ENCODE peak calls at places on chromosomes 7 and 10, in four cellular contexts. One of them, this sample, is unnamed.

GRCh38 chr10:27695704-27696103 is 49.9 kb downstream of the MKX start:
- DNase-seq in WTC11: no peak
- DNase-seq in SK-N-SH: no peak
- DNase-seq in GM12878: no peak
- DNase-seq in this sample: no peak

GRCh38 chr10:132798403-132798802 is 12.5 kb upstream of the NKX6-2 start:
- DNase-seq in WTC11: no peak
- DNase-seq in SK-N-SH: no peak
- DNase-seq in GM12878: no peak
- DNase-seq in this sample: no peak

GRCh38 chr10:75853085-75853484 is 421.7 kb downstream of the LRMDA start:
- DNase-seq in WTC11: no peak
- DNase-seq in SK-N-SH: no peak
- DNase-seq in GM12878: no peak
- DNase-seq in this sample: peak

GRCh38 chr7:80637911-80638765 is at the start of gene CD36:
- DNase-seq in WTC11: no peak
- DNase-seq in SK-N-SH: no peak
- DNase-seq in GM12878: peak
- DNase-seq in this sample: no peak

GRCh38 chr7:81736088-81736487 is 33.8 kb downstream of the HGF start:
- DNase-seq in WTC11: no peak
- DNase-seq in SK-N-SH: no peak
- DNase-seq in GM12878: no peak
- DNase-seq in this sample: no peak

GRCh38 chr10:43683451-43684197 is 34.9 kb upstream of the ZNF32 start:
- DNase-seq in WTC11: peak
- DNase-seq in SK-N-SH: peak
- DNase-seq in GM12878: no peak
- DNase-seq in this sample: peak

GRCh38 chr10:103254538-103255325 is 9.0 kb downstream of the RPEL1 start:
- DNase-seq in WTC11: no peak
- DNase-seq in SK-N-SH: no peak
- DNase-seq in GM12878: no peak
- DNase-seq in this sample: no peak

GRCh38 chr7:2172311-2173183 is 60.2 kb downstream of the MAD1L1 start:
- DNase-seq in WTC11: no peak
- DNase-seq in SK-N-SH: peak
- DNase-seq in GM12878: no peak
- DNase-seq in this sample: no peak

GRCh38 chr7:46864711-46865110 is 717.2 kb downstream of the TNS3 start:
- DNase-seq in WTC11: no peak
- DNase-seq in SK-N-SH: no peak
- DNase-seq in GM12878: no peak
- DNase-seq in this sample: no peak

GRCh38 chr10:806451-807162 is 117.1 kb upstream of the DIP2C start:
- DNase-seq in WTC11: no peak
- DNase-seq in SK-N-SH: no peak
- DNase-seq in GM12878: no peak
- DNase-seq in this sample: no peak

GRCh38 chr7:30726296-30727006 is 25.5 kb upstream of the INMT start:
- DNase-seq in WTC11: no peak
- DNase-seq in SK-N-SH: no peak
- DNase-seq in GM12878: no peak
- DNase-seq in this sample: no peak

GRCh38 chr10:44198096-44198779 is 186.7 kb downstream of the CXCL12 start:
- DNase-seq in WTC11: no peak
- DNase-seq in SK-N-SH: no peak
- DNase-seq in GM12878: no peak
- DNase-seq in this sample: no peak

GRCh38 chr10:25753776-25754175 is 180.3 kb upstream of the MYO3A start:
- DNase-seq in WTC11: no peak
- DNase-seq in SK-N-SH: no peak
- DNase-seq in GM12878: no peak
- DNase-seq in this sample: no peak

GRCh38 chr10:96133135-96133534 is 3.0 kb downstream of the ZNF518A start:
- DNase-seq in WTC11: no peak
- DNase-seq in SK-N-SH: no peak
- DNase-seq in GM12878: no peak
- DNase-seq in this sample: no peak

GRCh38 chr7:68425377-68425776 is 1172.9 kb upstream of the AUTS2 start:
- DNase-seq in WTC11: no peak
- DNase-seq in SK-N-SH: no peak
- DNase-seq in GM12878: no peak
- DNase-seq in this sample: no peak

GRCh38 chr7:34138483-34138882 is 233.1 kb downstream of the BMPER start:
- DNase-seq in WTC11: no peak
- DNase-seq in SK-N-SH: no peak
- DNase-seq in GM12878: no peak
- DNase-seq in this sample: no peak

GRCh38 chr7:11427686-11428273 is 404.2 kb downstream of the THSD7A start:
- DNase-seq in WTC11: no peak
- DNase-seq in SK-N-SH: peak
- DNase-seq in GM12878: no peak
- DNase-seq in this sample: peak

GRCh38 chr10:89346264-89346971 is 18.6 kb downstream of the IFIT3 start:
- DNase-seq in WTC11: no peak
- DNase-seq in SK-N-SH: no peak
- DNase-seq in GM12878: no peak
- DNase-seq in this sample: no peak

GRCh38 chr10:118962159-118962863 is 67.2 kb upstream of the NANOS1 start:
- DNase-seq in WTC11: no peak
- DNase-seq in SK-N-SH: no peak
- DNase-seq in GM12878: no peak
- DNase-seq in this sample: no peak

GRCh38 chr10:125273023-125273422 is 112.7 kb upstream of the CTBP2 start:
- DNase-seq in WTC11: no peak
- DNase-seq in SK-N-SH: no peak
- DNase-seq in GM12878: no peak
- DNase-seq in this sample: no peak

GRCh38 chr10:12194752-12195271 is 879 bp downstream of the NUDT5 start:
- DNase-seq in WTC11: peak
- DNase-seq in SK-N-SH: peak
- DNase-seq in GM12878: no peak
- DNase-seq in this sample: peak

GRCh38 chr7:84108119-84108518 is 86.5 kb downstream of the SEMA3A start:
- DNase-seq in WTC11: no peak
- DNase-seq in SK-N-SH: no peak
- DNase-seq in GM12878: no peak
- DNase-seq in this sample: no peak

GRCh38 chr10:70925377-70926214 is 37.2 kb upstream of the PCBD1 start:
- DNase-seq in WTC11: peak
- DNase-seq in SK-N-SH: peak
- DNase-seq in GM12878: no peak
- DNase-seq in this sample: peak

GRCh38 chr7:105917659-105918058 is 41.3 kb upstream of the ATXN7L1 start:
- DNase-seq in WTC11: no peak
- DNase-seq in SK-N-SH: no peak
- DNase-seq in GM12878: no peak
- DNase-seq in this sample: no peak

GRCh38 chr10:84063440-84063839 is 75.9 kb upstream of the GHITM start:
- DNase-seq in WTC11: no peak
- DNase-seq in SK-N-SH: no peak
- DNase-seq in GM12878: no peak
- DNase-seq in this sample: no peak

GRCh38 chr10:96685297-96685696 is 35.0 kb downstream of the PIK3AP1 start:
- DNase-seq in WTC11: no peak
- DNase-seq in SK-N-SH: no peak
- DNase-seq in GM12878: no peak
- DNase-seq in this sample: no peak

GRCh38 chr10:102726274-102726673 is 11.8 kb downstream of the SFXN2 start:
- DNase-seq in WTC11: no peak
- DNase-seq in SK-N-SH: no peak
- DNase-seq in GM12878: no peak
- DNase-seq in this sample: no peak

GRCh38 chr10:14801693-14802092 is 27.0 kb upstream of the FAM107B start:
- DNase-seq in WTC11: peak
- DNase-seq in SK-N-SH: peak
- DNase-seq in GM12878: no peak
- DNase-seq in this sample: no peak

GRCh38 chr7:25192043-25192442 is 36.2 kb downstream of the NPVF start:
- DNase-seq in WTC11: no peak
- DNase-seq in SK-N-SH: no peak
- DNase-seq in GM12878: no peak
- DNase-seq in this sample: no peak

GRCh38 chr7:75054744-75055527 is 18.7 kb downstream of the RCC1L start:
- DNase-seq in WTC11: no peak
- DNase-seq in SK-N-SH: no peak
- DNase-seq in GM12878: no peak
- DNase-seq in this sample: no peak

GRCh38 chr7:44581426-44581906 is 565 bp downstream of the TMED4 start:
- DNase-seq in WTC11: no peak
- DNase-seq in SK-N-SH: no peak
- DNase-seq in GM12878: no peak
- DNase-seq in this sample: peak

GRCh38 chr7:30731619-30732018 is 20.3 kb upstream of the INMT start:
- DNase-seq in WTC11: no peak
- DNase-seq in SK-N-SH: peak
- DNase-seq in GM12878: no peak
- DNase-seq in this sample: no peak

GRCh38 chr7:25982684-25983083 is 169.3 kb upstream of the NFE2L3 start:
- DNase-seq in WTC11: no peak
- DNase-seq in SK-N-SH: no peak
- DNase-seq in GM12878: no peak
- DNase-seq in this sample: no peak

GRCh38 chr10:131851332-131851731 is 49.5 kb upstream of the PPP2R2D start:
- DNase-seq in WTC11: no peak
- DNase-seq in SK-N-SH: no peak
- DNase-seq in GM12878: no peak
- DNase-seq in this sample: no peak

GRCh38 chr7:69801729-69802688 is 203.7 kb downstream of the AUTS2 start:
- DNase-seq in WTC11: no peak
- DNase-seq in SK-N-SH: peak
- DNase-seq in GM12878: no peak
- DNase-seq in this sample: no peak
- TF ChIP-seq USF1 in WTC11: no peak
- TF ChIP-seq USF1 in SK-N-SH: no peak
- TF ChIP-seq USF1 in GM12878: no peak
- TF ChIP-seq USF1 in this sample: no peak

DNA sequence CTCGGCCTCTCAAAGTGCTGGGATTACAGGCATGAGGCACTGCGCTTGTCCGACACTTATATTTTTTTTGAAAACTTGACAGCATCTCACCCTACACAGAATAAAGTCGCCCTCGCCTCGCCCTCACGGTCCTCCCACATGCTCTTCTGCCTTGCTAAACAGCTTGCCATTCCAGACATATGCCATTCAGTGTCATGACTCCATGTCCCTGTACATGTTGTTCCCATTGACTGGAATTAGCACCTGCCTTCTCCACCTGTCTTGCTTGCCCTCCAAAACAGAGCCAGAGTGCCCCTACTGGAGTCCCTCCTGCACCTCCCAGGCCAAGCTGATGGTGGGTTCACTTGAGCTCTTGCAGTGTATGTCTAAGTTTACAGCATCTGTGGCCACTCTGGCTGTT is 6.2 kb downstream of the NIPSNAP2 start:
- DNase-seq in WTC11: no peak
- DNase-seq in SK-N-SH: no peak
- DNase-seq in GM12878: no peak
- DNase-seq in this sample: no peak
- TF ChIP-seq USF1 in WTC11: no peak
- TF ChIP-seq USF1 in SK-N-SH: no peak
- TF ChIP-seq USF1 in GM12878: no peak
- TF ChIP-seq USF1 in this sample: no peak

GRCh38 chr10:128927821-128928220 is 539.2 kb upstream of the MGMT start:
- DNase-seq in WTC11: peak
- DNase-seq in SK-N-SH: no peak
- DNase-seq in GM12878: no peak
- DNase-seq in this sample: no peak
- TF ChIP-seq USF1 in WTC11: no peak
- TF ChIP-seq USF1 in SK-N-SH: no peak
- TF ChIP-seq USF1 in GM12878: no peak
- TF ChIP-seq USF1 in this sample: no peak

GRCh38 chr7:504221-505081 is 15.2 kb downstream of the PDGFA start:
- DNase-seq in WTC11: peak
- DNase-seq in SK-N-SH: no peak
- DNase-seq in GM12878: no peak
- DNase-seq in this sample: no peak
- TF ChIP-seq USF1 in WTC11: no peak
- TF ChIP-seq USF1 in SK-N-SH: no peak
- TF ChIP-seq USF1 in GM12878: no peak
- TF ChIP-seq USF1 in this sample: no peak

GRCh38 chr7:121038717-121039509 is 50.4 kb downstream of the CPED1 start:
- DNase-seq in WTC11: no peak
- DNase-seq in SK-N-SH: no peak
- DNase-seq in GM12878: no peak
- DNase-seq in this sample: peak
- TF ChIP-seq USF1 in WTC11: no peak
- TF ChIP-seq USF1 in SK-N-SH: no peak
- TF ChIP-seq USF1 in GM12878: no peak
- TF ChIP-seq USF1 in this sample: no peak

DNA sequence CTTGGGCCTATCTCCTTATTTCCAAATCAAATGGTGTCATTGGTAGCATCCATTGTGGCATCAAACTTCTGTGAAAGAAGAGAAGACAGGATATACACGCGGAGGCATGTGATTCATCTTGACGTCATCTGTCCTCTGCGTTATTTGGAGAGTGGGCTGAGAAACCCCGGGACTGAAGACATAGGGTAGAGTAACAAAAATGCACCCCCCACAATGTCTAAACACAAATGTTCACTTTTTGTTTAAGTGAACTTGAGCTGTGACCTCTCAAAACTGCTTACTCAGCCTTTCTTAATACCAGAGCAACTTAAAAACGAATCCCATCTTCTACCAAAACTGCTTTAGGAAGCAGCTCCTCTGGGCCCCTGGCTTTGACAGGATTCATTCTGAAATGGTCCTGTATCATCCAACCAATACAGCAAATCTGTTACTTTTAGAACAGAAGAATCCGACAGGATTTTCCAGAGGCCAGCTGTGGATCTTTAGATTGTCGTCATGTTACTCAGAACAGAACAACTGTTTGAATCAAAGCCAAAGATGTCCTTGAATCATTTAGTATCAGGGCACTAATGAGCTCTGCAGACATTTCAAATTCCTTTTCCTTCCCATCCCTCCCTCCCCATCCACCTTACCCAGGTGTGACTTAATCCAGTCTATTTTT is 438.1 kb downstream of the SUGCT start:
- DNase-seq in WTC11: no peak
- DNase-seq in SK-N-SH: no peak
- DNase-seq in GM12878: no peak
- DNase-seq in this sample: no peak
- TF ChIP-seq USF1 in WTC11: no peak
- TF ChIP-seq USF1 in SK-N-SH: no peak
- TF ChIP-seq USF1 in GM12878: no peak
- TF ChIP-seq USF1 in this sample: no peak

DNA sequence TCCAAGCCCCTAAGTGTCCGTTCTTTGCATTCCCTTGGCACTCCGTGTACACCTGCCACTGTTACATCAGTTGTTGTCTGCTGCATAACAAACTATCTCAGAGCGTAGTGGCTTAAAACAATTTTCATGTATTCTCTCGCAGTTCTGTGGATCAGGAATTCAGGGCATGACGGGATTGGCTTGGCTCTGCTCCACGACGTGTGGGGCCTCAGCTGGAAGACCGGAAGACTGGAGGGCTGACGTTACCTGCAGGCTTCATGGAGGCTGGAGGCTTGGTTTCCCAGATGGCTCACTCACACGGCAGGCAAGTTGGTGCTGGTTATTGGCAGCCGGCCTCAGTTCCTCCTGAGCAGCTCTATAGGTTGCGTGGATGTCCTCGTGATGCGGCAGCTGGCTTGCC is 25.5 kb downstream of the NYAP1 start:
- DNase-seq in WTC11: no peak
- DNase-seq in SK-N-SH: no peak
- DNase-seq in GM12878: no peak
- DNase-seq in this sample: no peak
- TF ChIP-seq USF1 in WTC11: no peak
- TF ChIP-seq USF1 in SK-N-SH: no peak
- TF ChIP-seq USF1 in GM12878: no peak
- TF ChIP-seq USF1 in this sample: no peak